ENCODE peak calls at places on chromosomes 16 and 17, in four cellular contexts. N is prostate gland, P is IMR-90, Q is tibial nerve. A is an unnamed sample.

GRCh38 chr16:80612461-80613017 is 71.7 kb downstream of the DYNLRB2 start:
- DNase-seq in N (no peak), Q (no peak), P (no peak), A (no peak)

GRCh38 chr17:15392326-15392739 is 50.9 kb upstream of the TEKT3 start:
- DNase-seq in Q (no peak), N (no peak), P (peak; percentile 96), A (no peak)

GRCh38 chr16:88196471-88197400 is 186.0 kb upstream of the ZNF469 start:
- DNase-seq in Q (no peak), N (no peak), P (no peak), A (no peak)

GRCh38 chr16:29141586-29142324 is 156.9 kb downstream of the LAT start:
- DNase-seq in P (no peak), N (no peak), Q (peak; percentile 1), A (no peak)

GRCh38 chr17:27846042-27846655 is 45.8 kb upstream of the NOS2 start:
- DNase-seq in Q (no peak), N (no peak), P (no peak), A (no peak)

GRCh38 chr17:18187226-18187625 is 3.6 kb downstream of the ALKBH5 start:
- DNase-seq in N (no peak), P (no peak), Q (no peak), A (no peak)

GRCh38 chr17:49987681-49988441 is 7.2 kb downstream of the DLX3 start:
- DNase-seq in Q (no peak), P (no peak), N (peak; percentile 77), A (peak; percentile 60)

GRCh38 chr17:15346196-15346595 is 4.8 kb upstream of the TEKT3 start:
- DNase-seq in P (no peak), N (no peak), Q (no peak), A (no peak)

GRCh38 chr17:58301504-58302150 is 20.9 kb upstream of the MPO start:
- DNase-seq in P (no peak), Q (no peak), N (no peak), A (peak; percentile 25)

GRCh38 chr16:12305081-12305596 is 328.6 kb downstream of the SNX29 start:
- DNase-seq in P (no peak), N (no peak), Q (no peak), A (no peak)

GRCh38 chr17:339193-340061 is 13.2 kb downstream of the RPH3AL start:
- DNase-seq in P (no peak), N (no peak), Q (no peak), A (no peak)

GRCh38 chr17:80921159-80921558 is 70.5 kb upstream of the CHMP6 start:
- DNase-seq in N (no peak), Q (no peak), P (no peak), A (no peak)

GRCh38 chr17:10121971-10122707 is 76.3 kb downstream of the GAS7 start:
- DNase-seq in Q (peak; percentile 27), P (peak; percentile 19), N (no peak), A (no peak)
- TF ChIP-seq POLR2A in Q (no peak), P (no peak), N (no peak), A (no peak)

GRCh38 chr17:4233668-4234258 is 30.0 kb downstream of the ANKFY1 start:
- DNase-seq in Q (no peak), P (no peak), N (peak; percentile 20), A (no peak)
- H3K27ac ChIP-seq in Q (no peak overlapping the region), P (no peak overlapping the region), N (no peak overlapping the region), A (no peak overlapping the region)

GRCh38 chr16:68538880-68539701 is at the start of gene ZFP90:
- DNase-seq in Q (peak; percentile 76), N (peak; percentile 76), P (peak; percentile 78), A (peak; percentile 81)
- TF ChIP-seq POLR2A in Q (peak; percentile 44), N (peak; percentile 48), P (no peak), A (peak; percentile 47)

GRCh38 chr16:85248857-85249256 is 136.6 kb upstream of the CIBAR2 start:
- DNase-seq in Q (no peak), P (no peak), N (no peak), A (no peak)
- H3K27ac ChIP-seq in Q (no peak overlapping the region), P (no peak overlapping the region), N (no peak overlapping the region), A (no peak overlapping the region)

GRCh38 chr17:51120739-51121619 is at the start of gene SPAG9:
- DNase-seq in Q (peak; percentile 93), P (peak; percentile 94), N (peak; percentile 94), A (peak; percentile 96)

GRCh38 chr17:51119415-51120356 is 982 bp downstream of the SPAG9 start:
- DNase-seq in N (peak; percentile 26), Q (peak; percentile 27), P (peak; percentile 46), A (peak; percentile 53)

GRCh38 chr17:51118330-51119195 is 2.1 kb downstream of the SPAG9 start:
- DNase-seq in N (peak; percentile 64), P (no peak), Q (peak; percentile 30), A (peak; percentile 22)

GRCh38 chr17:51121620-51122472 is 1.2 kb upstream of the SPAG9 start:
- DNase-seq in N (peak; percentile 95), P (peak; percentile 94), Q (peak; percentile 80), A (peak; percentile 96)

DNA sequence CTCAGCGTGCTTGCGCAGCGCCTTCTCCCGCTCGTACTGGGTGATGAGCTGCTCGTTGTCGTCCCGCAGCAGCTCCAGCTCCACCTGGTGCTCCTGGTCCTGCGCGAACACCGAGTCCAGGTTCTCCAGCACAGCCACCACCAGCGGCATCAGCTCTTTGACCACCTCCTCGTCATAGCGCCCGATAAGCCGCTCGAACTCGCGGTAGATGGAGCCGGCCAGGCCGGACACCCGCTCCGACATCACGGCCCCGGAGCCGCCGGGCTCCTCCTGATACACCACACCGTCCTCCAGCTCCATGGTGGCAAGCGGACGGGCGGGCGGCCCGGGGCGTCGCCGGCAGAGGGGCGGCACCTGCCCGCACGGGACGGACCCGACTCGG is 320 bp downstream of the SPAG9 start:
- DNase-seq in N (peak; percentile 38), P (peak; percentile 14), Q (no peak), A (no peak)
- TF ChIP-seq POLR2A in N (no peak), P (no peak), Q (no peak), A (no peak)

GRCh38 chr17:67475161-67475887 is 98.2 kb downstream of the PITPNC1 start:
- DNase-seq in Q (peak; percentile 47), N (peak; percentile 85), P (peak; percentile 72), A (peak; percentile 82)
- H3K27ac ChIP-seq in Q (peak overlapping the region; percentile 31), N (no peak overlapping the region), P (no peak overlapping the region), A (no peak overlapping the region)

DNA sequence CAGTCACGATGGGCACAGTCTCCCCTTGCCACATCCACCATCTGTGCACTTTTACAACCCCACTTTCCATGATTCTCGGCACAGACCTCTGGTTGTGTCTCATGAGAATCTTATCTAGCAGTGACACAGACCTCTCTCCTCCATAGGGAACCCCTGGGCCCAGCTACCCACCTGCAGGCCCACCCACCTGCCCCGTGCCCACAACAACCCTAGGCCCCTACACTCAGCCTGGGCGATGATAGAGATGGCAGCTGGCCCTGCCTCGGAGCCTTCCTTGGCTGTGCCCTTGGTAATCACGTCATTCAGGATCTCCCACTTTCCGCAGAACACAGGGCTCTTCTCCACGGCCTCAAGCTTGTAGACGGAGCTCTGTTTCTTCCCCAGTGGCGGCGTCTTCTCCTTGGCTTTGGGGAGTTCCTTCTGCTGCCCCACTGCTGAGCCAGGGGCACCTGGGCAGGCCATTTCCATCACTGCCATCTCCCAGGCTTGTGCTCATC is 26.5 kb downstream of the MAP3K14 start:
- DNase-seq in N (no peak), Q (no peak), P (no peak), A (no peak)
- TF ChIP-seq POLR2A in N (no peak), Q (no peak), P (no peak), A (no peak)

A was measured in adrenal gland.